ENCODE peak calls at places on chromosomes 1 and 21, in four cellular contexts. T, Y, C and E are unnamed samples.

GRCh38 chr1:112646225-112646624 is 26.6 kb downstream of the CAPZA1 start:
- DNase-seq in T (no peak), Y (no peak), C (no peak), E (no peak)

GRCh38 chr1:167500283-167500860 is 18.0 kb downstream of the CD247 start:
- DNase-seq in T (no peak), Y (no peak), C (no peak), E (no peak)

GRCh38 chr1:208078752-208079151 is 165.4 kb downstream of the PLXNA2 start:
- DNase-seq in T (no peak), Y (no peak), C (no peak), E (no peak)

GRCh38 chr1:201084171-201084766 is 28.0 kb downstream of the CACNA1S start:
- DNase-seq in T (no peak), Y (no peak), C (no peak), E (no peak)

GRCh38 chr1:153431928-153432327 is 15.6 kb downstream of the S100A7A start:
- DNase-seq in T (no peak), Y (no peak), C (no peak), E (no peak)

GRCh38 chr1:21294266-21295058 is 4.2 kb upstream of the ECE1 start:
- DNase-seq in T (no peak), Y (no peak), C (peak), E (no peak)

GRCh38 chr1:8015036-8015808 is 10.9 kb downstream of the ERRFI1 start:
- DNase-seq in T (peak), Y (peak), C (peak), E (peak)

GRCh38 chr1:151146072-151146415 is 387 bp downstream of the SEMA6C start:
- DNase-seq in T (no peak), Y (no peak), C (peak), E (no peak)

GRCh38 chr21:36429672-36430546 is 44.7 kb downstream of the CHAF1B start:
- DNase-seq in T (peak), Y (peak), C (peak), E (peak)

GRCh38 chr1:6530504-6531160 is 23.7 kb downstream of the NOL9 start:
- DNase-seq in T (no peak), Y (no peak), C (no peak), E (no peak)
- H3K4me3 ChIP-seq in T (no peak), Y (no peak), C (no peak), E (no peak)

GRCh38 chr21:32143222-32143939 is 135.5 kb downstream of the MIS18A start:
- DNase-seq in T (peak), Y (no peak), C (peak), E (peak)
- H3K9ac ChIP-seq in T (no peak), Y (no peak), C (no peak), E (peak)

DNA sequence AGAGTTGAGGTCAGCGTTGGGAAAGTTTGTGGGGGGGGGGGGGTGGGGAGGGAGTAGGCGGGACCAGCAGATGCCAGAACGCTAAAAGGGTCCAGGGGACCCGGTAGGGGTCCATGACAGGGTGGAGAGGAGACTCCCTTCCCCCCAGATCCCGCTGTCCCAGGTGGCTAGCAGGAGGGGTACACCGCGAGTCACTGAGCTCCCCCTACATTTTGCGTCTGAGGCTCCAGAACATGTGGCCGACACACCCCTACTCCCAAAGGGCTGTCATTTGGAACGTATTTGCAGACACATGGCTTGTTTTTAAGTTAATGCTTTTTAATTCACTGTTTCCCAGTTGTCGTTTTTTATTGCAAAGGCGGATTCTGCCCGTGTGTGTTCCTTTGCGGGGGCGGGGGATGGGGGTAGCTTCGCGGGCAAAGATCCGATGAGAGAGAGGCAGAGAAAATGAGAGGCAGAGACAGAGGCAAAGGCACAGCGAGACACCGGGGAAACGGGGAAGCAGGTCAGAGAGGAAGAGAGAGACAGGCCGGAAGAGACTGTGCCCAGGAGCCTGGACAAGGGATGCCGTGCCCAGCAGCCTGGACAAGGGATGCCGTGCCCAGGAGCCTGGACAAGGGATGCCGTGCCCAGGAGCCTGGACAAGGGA is 270.2 kb downstream of the FOXD2 start:
- DNase-seq in T (no peak), Y (no peak), C (peak), E (no peak)
- H3K4me3 ChIP-seq in T (no peak), Y (no peak), C (no peak), E (no peak)

GRCh38 chr1:1895456-1896333 is 4.8 kb upstream of the GNB1 start:
- DNase-seq in T (no peak), Y (no peak), C (no peak), E (no peak)
- H3K9ac ChIP-seq in T (no peak), Y (no peak), C (no peak), E (no peak)

GRCh38 chr1:246921481-246921880 is 10.3 kb downstream of the AHCTF1 start:
- DNase-seq in T (peak), Y (no peak), C (peak), E (no peak)

GRCh38 chr1:246919902-246920301 is 11.8 kb downstream of the AHCTF1 start:
- DNase-seq in T (no peak), Y (no peak), C (no peak), E (no peak)

GRCh38 chr1:246923482-246923881 is 8.3 kb downstream of the AHCTF1 start:
- DNase-seq in T (peak), Y (no peak), C (no peak), E (no peak)

GRCh38 chr1:246925997-246926626 is 5.6 kb downstream of the AHCTF1 start:
- DNase-seq in T (no peak), Y (no peak), C (no peak), E (no peak)

DNA sequence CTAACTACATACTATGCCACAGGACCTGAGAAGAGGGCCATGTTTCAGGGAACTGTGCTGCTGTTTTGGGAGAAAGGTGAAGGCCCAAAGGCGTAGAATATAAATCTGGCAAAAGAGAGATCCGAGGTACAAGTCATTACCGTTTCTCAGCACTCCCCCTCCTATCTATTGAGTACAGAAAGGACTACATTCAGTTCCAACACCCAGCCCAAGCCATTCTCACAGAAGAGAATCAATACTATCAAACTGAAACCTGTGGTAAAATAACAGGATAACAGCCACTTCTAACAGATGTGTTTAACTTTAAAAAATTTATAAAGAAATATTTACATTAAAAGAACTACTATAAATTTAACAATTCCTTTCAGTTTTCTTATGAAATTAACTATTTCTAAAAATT is 7.8 kb downstream of the AHCTF1 start:
- DNase-seq in T (no peak), Y (no peak), C (no peak), E (no peak)
- H3K4me3 ChIP-seq in T (no peak), Y (no peak), C (no peak), E (no peak)

DNA sequence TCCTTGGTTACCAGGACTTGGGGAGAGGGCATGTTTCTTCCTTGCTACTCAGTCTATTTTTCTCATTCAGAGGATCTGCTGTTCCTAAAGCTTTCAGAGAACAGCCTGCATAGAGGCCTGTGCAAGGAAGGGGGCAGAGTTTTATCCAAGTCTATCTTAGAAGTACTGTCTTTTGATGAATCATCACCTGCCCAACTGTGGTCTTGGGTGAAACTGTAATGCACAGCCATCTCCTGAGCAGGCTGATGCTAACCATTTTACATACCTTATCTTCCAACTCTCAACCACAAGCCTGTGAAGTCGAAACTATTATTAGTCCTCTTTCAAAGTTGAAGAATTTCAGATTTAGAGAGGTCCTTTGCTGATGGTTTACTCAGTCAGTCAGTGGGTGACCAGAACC is 368.0 kb downstream of the HHAT start:
- DNase-seq in T (peak), Y (no peak), C (no peak), E (no peak)
- H3K9ac ChIP-seq in T (no peak), Y (no peak), C (no peak), E (no peak)

GRCh38 chr1:174768516-174768915 is 231.2 kb upstream of the CACYBP start:
- DNase-seq in T (no peak), Y (no peak), C (no peak), E (no peak)
- H3K4me3 ChIP-seq in T (no peak), Y (no peak), C (no peak), E (no peak)

DNA sequence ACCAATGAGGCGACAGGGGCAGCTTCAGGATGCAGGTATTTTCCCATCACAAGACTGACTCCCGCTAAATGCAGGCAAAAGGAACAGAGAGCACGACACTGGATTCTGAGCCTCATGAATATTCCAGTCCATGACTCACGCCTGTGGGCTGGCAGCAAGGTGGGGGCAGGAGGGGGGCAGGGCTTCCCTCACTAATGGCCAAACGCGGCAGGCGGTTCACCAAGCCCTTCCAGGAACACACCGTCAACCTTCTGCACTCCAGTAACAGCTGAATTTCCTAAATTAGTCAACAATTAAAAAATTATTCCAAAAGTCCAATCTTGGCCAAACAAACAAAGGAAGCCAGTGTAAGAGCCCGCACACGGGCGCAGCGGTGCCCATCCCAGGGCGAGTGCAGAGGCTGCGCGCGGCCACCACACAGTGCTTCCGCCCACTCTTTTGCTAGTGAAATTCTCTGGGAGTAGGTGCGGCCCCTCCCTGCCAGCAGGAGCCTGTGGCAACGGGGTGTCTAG is 12.5 kb upstream of the GPR153 start:
- DNase-seq in T (peak), Y (peak), C (peak), E (peak)
- H3K9ac ChIP-seq in T (peak), Y (no peak), C (no peak), E (no peak)

GRCh38 chr1:43908858-43909257 is 24.7 kb upstream of the ARTN start:
- DNase-seq in T (no peak), Y (peak), C (no peak), E (no peak)

GRCh38 chr1:43908226-43908625 is 25.4 kb upstream of the ARTN start:
- DNase-seq in T (no peak), Y (no peak), C (no peak), E (no peak)

GRCh38 chr1:43913051-43913501 is 20.5 kb upstream of the ARTN start:
- DNase-seq in T (no peak), Y (peak), C (no peak), E (no peak)

GRCh38 chr1:43912607-43913006 is 21.0 kb upstream of the ARTN start:
- DNase-seq in T (peak), Y (peak), C (peak), E (peak)

GRCh38 chr1:43910359-43910758 is 23.2 kb upstream of the ARTN start:
- DNase-seq in T (no peak), Y (no peak), C (no peak), E (no peak)
- H3K4me3 ChIP-seq in T (no peak), Y (no peak), C (no peak), E (no peak)

GRCh38 chr1:23544444-23545389 is 13.7 kb upstream of the E2F2 start:
- DNase-seq in T (peak), Y (peak), C (peak), E (peak)

GRCh38 chr1:23543707-23544443 is 12.8 kb upstream of the E2F2 start:
- DNase-seq in T (no peak), Y (no peak), C (peak), E (no peak)

GRCh38 chr1:23537296-23537993 is 6.4 kb upstream of the E2F2 start:
- DNase-seq in T (no peak), Y (no peak), C (peak), E (peak)

DNA sequence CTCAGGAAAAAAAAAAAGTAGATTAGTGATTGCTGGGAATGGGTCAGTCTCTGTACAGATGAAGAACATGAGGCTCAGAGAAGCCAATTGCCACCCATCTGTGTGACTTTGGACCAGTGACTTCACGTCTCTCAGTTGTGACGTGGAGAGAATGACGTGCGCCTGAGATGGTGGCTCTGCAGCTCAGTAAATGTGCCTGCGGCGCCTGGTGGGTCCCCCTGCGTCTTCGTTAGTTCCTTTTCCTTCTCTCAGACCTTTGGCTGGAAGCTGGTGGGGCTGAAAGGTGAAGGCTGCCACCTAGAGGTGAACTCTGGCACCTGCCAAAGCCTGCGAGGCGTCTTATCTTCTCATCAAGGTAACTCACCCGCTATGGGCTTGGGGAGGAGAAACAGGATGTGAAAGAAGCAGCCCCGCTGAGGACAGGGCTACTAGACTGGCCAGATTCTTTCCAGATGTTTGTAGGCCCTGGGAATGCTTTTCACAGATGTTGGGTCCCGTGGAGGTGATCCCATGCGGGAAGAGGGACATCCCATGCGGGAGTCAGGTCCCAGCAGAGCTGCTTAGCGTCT is 8.7 kb upstream of the E2F2 start:
- DNase-seq in T (peak), Y (peak), C (peak), E (peak)
- H3K9ac ChIP-seq in T (peak), Y (no peak), C (peak), E (peak)